ENCODE peak calls at places on chromosomes 3 and 15, in four cellular contexts. V is uterus, H is PC-3, B is heart right ventricle. L is an unnamed sample. For H3K27me3, the result is how much of the 10 kb centered on the place peaks cover.

GRCh38 chr3:8319935-8320634 is 181.5 kb upstream of the LMCD1 start:
- DNase-seq in V (no peak), B (no peak), H (peak), L (no peak)

GRCh38 chr3:27289769-27290413 is 79.3 kb downstream of the NEK10 start:
- DNase-seq in B (no peak), H (peak), V (no peak), L (no peak)

GRCh38 chr3:128453521-128454309 is 13.0 kb downstream of the DNAJB8 start:
- DNase-seq in H (no peak), V (no peak), B (no peak), L (no peak)

GRCh38 chr15:51908312-51908711 is 63.3 kb downstream of the LEO1 start:
- DNase-seq in H (peak), V (no peak), B (no peak), L (no peak)

GRCh38 chr3:76442374-76442915 is 597.5 kb upstream of the ROBO2 start:
- DNase-seq in H (peak), V (no peak), B (no peak), L (no peak)

GRCh38 chr3:122097141-122097540 is 42.0 kb downstream of the CD86 start:
- DNase-seq in V (no peak), B (no peak), H (no peak), L (no peak)

GRCh38 chr15:78929536-78930264 is 15.1 kb downstream of the CTSH start:
- DNase-seq in H (peak), B (no peak), V (no peak), L (peak)

GRCh38 chr15:80934761-80935221 is 54.8 kb downstream of the MESD start:
- DNase-seq in V (no peak), B (peak), H (no peak), L (peak)

GRCh38 chr15:98650871-98651481 is 2.6 kb downstream of the IGF1R start:
- DNase-seq in V (peak), H (peak), B (peak), L (no peak)

GRCh38 chr15:57557267-57557666 is 34.4 kb upstream of the MYZAP start:
- DNase-seq in B (no peak), H (no peak), V (no peak), L (no peak)

GRCh38 chr15:90915808-90916440 is 12.8 kb downstream of the MAN2A2 start:
- DNase-seq in B (peak), V (no peak), H (no peak), L (peak)

GRCh38 chr3:136960838-136961836 is 3.4 kb downstream of the IL20RB start:
- DNase-seq in B (no peak), H (peak), V (no peak), L (no peak)

GRCh38 chr3:160061525-160061924 is 72.9 kb downstream of the IL12A start:
- DNase-seq in B (no peak), V (no peak), H (no peak), L (no peak)

GRCh38 chr15:101020451-101020850 is 101.3 kb downstream of the LRRK1 start:
- DNase-seq in H (no peak), B (no peak), V (no peak), L (no peak)

GRCh38 chr3:15174953-15175352 is 31.1 kb upstream of the CAPN7 start:
- DNase-seq in V (no peak), H (no peak), B (peak), L (no peak)

GRCh38 chr3:52281980-52282801 is 3.7 kb upstream of the WDR82 start:
- DNase-seq in H (no peak), V (no peak), B (no peak), L (no peak)

GRCh38 chr3:37667359-37667758 is 194.3 kb upstream of the CTDSPL start:
- DNase-seq in H (no peak), B (no peak), V (no peak), L (peak)

GRCh38 chr3:194003128-194004057 is 132.6 kb upstream of the HES1 start:
- DNase-seq in V (peak), B (peak), H (peak), L (peak)

GRCh38 chr3:158093526-158093925 is 12.7 kb downstream of the SHOX2 start:
- DNase-seq in V (no peak), B (no peak), H (no peak), L (no peak)
- H3K27me3 ChIP-seq in V (half or more), B (half or more), H (under half), L (half or more)

DNA sequence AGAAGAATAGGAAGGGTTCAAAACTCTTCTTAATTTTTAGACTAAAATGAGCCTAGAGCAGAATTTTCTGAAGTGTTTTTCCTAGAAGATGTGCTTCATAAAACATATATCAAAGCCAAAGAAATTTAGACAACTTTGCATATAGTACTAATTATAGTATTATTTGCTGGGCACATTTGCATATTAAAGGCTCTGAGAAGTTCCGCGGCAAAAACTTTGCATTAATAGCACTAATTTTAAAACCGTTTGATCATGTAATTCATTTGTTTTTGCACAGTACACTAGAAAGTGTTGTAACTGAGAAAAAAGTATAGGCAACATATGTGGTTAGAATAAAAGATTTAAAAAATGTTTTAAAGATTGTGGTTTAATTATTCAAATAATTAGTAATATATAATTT is 412.0 kb upstream of the NR2F2 start:
- DNase-seq in V (no peak), B (no peak), H (no peak), L (no peak)
- H3K4me3 ChIP-seq in V (no peak), B (no peak), H (no peak), L (no peak)

DNA sequence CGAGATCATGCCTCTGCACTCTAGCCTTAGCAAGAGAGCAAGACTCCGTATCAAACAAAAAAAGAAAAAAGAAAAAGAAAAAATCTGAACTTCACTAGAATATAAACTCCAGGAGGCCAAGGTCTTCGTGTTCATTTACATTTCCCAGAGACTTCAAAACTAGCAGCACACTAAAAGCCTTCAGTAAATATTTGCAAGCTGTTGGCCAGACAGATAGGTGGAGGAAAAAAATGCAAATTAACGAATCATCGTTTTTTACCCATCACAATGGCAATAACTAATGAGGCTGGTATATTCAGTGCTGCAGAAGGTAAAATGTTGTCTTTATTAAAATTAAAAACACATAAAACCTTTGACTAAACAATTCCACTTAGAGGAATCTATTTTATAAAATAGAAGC is 80.6 kb downstream of the CLASP2 start:
- DNase-seq in B (no peak), V (no peak), H (no peak), L (no peak)
- H3K27me3 ChIP-seq in B (under half), V (under half), H (under half), L (under half)

GRCh38 chr3:108219336-108219735 is 2.9 kb downstream of the IFT57 start:
- DNase-seq in B (no peak), V (no peak), H (no peak), L (no peak)
- H3K4me3 ChIP-seq in B (no peak), V (no peak), H (peak), L (no peak)

GRCh38 chr3:11982341-11982948 is 21.7 kb upstream of the SYN2 start:
- DNase-seq in V (no peak), H (no peak), B (no peak), L (no peak)

GRCh38 chr3:11976976-11977375 is 27.2 kb upstream of the SYN2 start:
- DNase-seq in V (no peak), H (no peak), B (no peak), L (no peak)
- H3K27me3 ChIP-seq in V (under half), H (half or more), B (under half), L (under half)

GRCh38 chr15:96316953-96317629 is 13.4 kb upstream of the NR2F2 start:
- DNase-seq in H (peak), B (no peak), V (peak), L (no peak)
- H3K4me3 ChIP-seq in H (no peak), B (no peak), V (peak), L (no peak)